ENCODE peak calls at places on chromosomes 13 and 19, in ten cellular contexts. M is esophagus squamous epithelium, G is K562, N is ovary, L is cardiac muscle cell, U is uterus, D is GM12865, P is bronchial epithelial cell, V is colonic mucosa, H is heart left ventricle. J is an unnamed sample.

GRCh38 chr13:98397861-98398260 is 179.0 kb downstream of the STK24 start:
- DNase-seq in M (no peak), G (no peak), N (no peak), L (no peak), U (no peak), D (no peak), P (no peak), V (no peak), H (no peak), J (no peak)

GRCh38 chr13:45105895-45106294 is 14.4 kb upstream of the GTF2F2 start:
- DNase-seq in M (no peak), G (no peak), N (no peak), L (no peak), U (no peak), D (no peak), P (peak), V (no peak), H (no peak), J (no peak)

GRCh38 chr13:47890146-47890814 is 110.8 kb downstream of the SUCLA2 start:
- DNase-seq in M (no peak), G (no peak), N (no peak), L (peak), U (no peak), D (no peak), P (no peak), V (no peak), H (no peak), J (no peak)

GRCh38 chr13:21625366-21625765 is 21.4 kb upstream of the MICU2 start:
- DNase-seq in M (no peak), G (peak), N (no peak), L (peak), U (no peak), D (peak), P (peak), V (peak), H (no peak), J (no peak)

GRCh38 chr19:1082165-1082927 is 12.8 kb downstream of the POLR2E start:
- DNase-seq in M (no peak), G (peak), N (peak), L (no peak), U (no peak), D (peak), P (peak), V (peak), H (peak), J (no peak)

GRCh38 chr13:51861728-51862300 is at the start of gene CCDC70:
- DNase-seq in M (no peak), G (peak), N (no peak), L (peak), U (no peak), D (no peak), P (peak), V (no peak), H (no peak), J (no peak)

GRCh38 chr13:28533441-28534166 is 38.7 kb upstream of the FLT1 start:
- DNase-seq in M (no peak), G (no peak), N (no peak), L (no peak), U (no peak), D (no peak), P (no peak), V (no peak), H (no peak), J (no peak)

GRCh38 chr13:99256709-99257108 is 1.5 kb downstream of the GPR18 start:
- DNase-seq in M (no peak), G (no peak), N (no peak), L (peak), U (no peak), D (no peak), P (no peak), V (no peak), H (no peak), J (no peak)

GRCh38 chr13:94308808-94309207 is 170.7 kb downstream of the DCT start:
- DNase-seq in M (no peak), G (no peak), N (no peak), L (no peak), U (no peak), D (no peak), P (no peak), V (no peak), H (no peak), J (no peak)

GRCh38 chr13:39051157-39051556 is 12.9 kb downstream of the NHLRC3 start:
- DNase-seq in M (no peak), G (peak), N (no peak), L (peak), U (no peak), D (peak), P (peak), V (no peak), H (no peak), J (no peak)

GRCh38 chr19:42129399-42130253 is 2.6 kb downstream of the POU2F2 start:
- DNase-seq in M (no peak), G (no peak), N (no peak), L (peak), U (no peak), D (peak), P (peak), V (peak), H (peak), J (peak)

GRCh38 chr19:7842661-7843294 is 12.8 kb downstream of the EVI5L start:
- DNase-seq in M (no peak), G (no peak), N (no peak), L (no peak), U (no peak), D (no peak), P (no peak), V (no peak), H (no peak), J (no peak)

GRCh38 chr13:97280478-97280877 is 58.3 kb downstream of the MBNL2 start:
- DNase-seq in M (no peak), G (no peak), N (no peak), L (no peak), U (no peak), D (no peak), P (no peak), V (no peak), H (no peak), J (no peak)

GRCh38 chr13:39405107-39405506 is 197.9 kb downstream of the LHFPL6 start:
- DNase-seq in M (no peak), G (no peak), N (no peak), L (no peak), U (no peak), D (no peak), P (no peak), V (no peak), H (no peak), J (no peak)

GRCh38 chr19:6260912-6261636 is 18.7 kb downstream of the MLLT1 start:
- DNase-seq in M (no peak), G (peak), N (peak), L (no peak), U (no peak), D (no peak), P (no peak), V (no peak), H (no peak), J (no peak)

GRCh38 chr13:28347456-28348371 is 147.2 kb downstream of the FLT1 start:
- DNase-seq in M (no peak), G (peak), N (no peak), L (no peak), U (no peak), D (no peak), P (no peak), V (no peak), H (no peak), J (no peak)

GRCh38 chr19:38657633-38658222 is 10.3 kb downstream of the ACTN4 start:
- DNase-seq in M (no peak), G (no peak), N (no peak), L (no peak), U (no peak), D (no peak), P (peak), V (no peak), H (no peak), J (no peak)

GRCh38 chr19:49676136-49676689 is 858 bp upstream of the PRMT1 start:
- DNase-seq in M (no peak), G (peak), N (peak), L (peak), U (peak), D (peak), P (peak), V (peak), H (peak), J (peak)

GRCh38 chr13:111330211-111330610 is 9.8 kb downstream of the TEX29 start:
- DNase-seq in M (no peak), G (no peak), N (no peak), L (no peak), U (no peak), D (no peak), P (no peak), V (no peak), H (no peak), J (no peak)

GRCh38 chr13:113855931-113856715 is 7.8 kb downstream of the GAS6 start:
- DNase-seq in M (no peak), G (no peak), N (peak), L (no peak), U (peak), D (no peak), P (no peak), V (no peak), H (peak), J (no peak)

GRCh38 chr13:40570930-40571329 is 95.5 kb downstream of the FOXO1 start:
- DNase-seq in M (no peak), G (no peak), N (no peak), L (no peak), U (no peak), D (no peak), P (no peak), V (no peak), H (no peak), J (no peak)
- H3K4me3 ChIP-seq in M (no peak), G (no peak), N (no peak), L (no peak), U (no peak), D (no peak), P (no peak), V (no peak), H (no peak), J (no peak)

GRCh38 chr19:40300668-40301067 is 15.5 kb upstream of the AKT2 start:
- DNase-seq in M (no peak), G (no peak), N (no peak), L (no peak), U (no peak), D (no peak), P (no peak), V (no peak), H (no peak), J (no peak)
- TF ChIP-seq CTCF in M (no peak), G (no peak), N (no peak), L (no peak), U (no peak), D (no peak), P (no peak), V (no peak), H (no peak), J (no peak)

GRCh38 chr19:15551183-15552004 is 43.1 kb downstream of the CYP4F22 start:
- DNase-seq in M (no peak), G (peak), N (peak), L (peak), U (peak), D (peak), P (no peak), V (peak), H (no peak), J (no peak)

GRCh38 chr19:15557223-15557622 is 48.9 kb downstream of the CYP4F22 start:
- DNase-seq in M (no peak), G (no peak), N (no peak), L (no peak), U (no peak), D (no peak), P (no peak), V (no peak), H (no peak), J (no peak)

GRCh38 chr19:15550847-15551182 is 42.5 kb downstream of the CYP4F22 start:
- DNase-seq in M (no peak), G (peak), N (no peak), L (peak), U (no peak), D (no peak), P (no peak), V (no peak), H (no peak), J (no peak)

GRCh38 chr19:15556634-15557181 is 48.4 kb downstream of the CYP4F22 start:
- DNase-seq in M (no peak), G (no peak), N (no peak), L (no peak), U (no peak), D (no peak), P (no peak), V (no peak), H (no peak), J (no peak)

GRCh38 chr19:15555759-15556633 is 47.7 kb downstream of the CYP4F22 start:
- DNase-seq in M (peak), G (peak), N (peak), L (peak), U (peak), D (peak), P (peak), V (peak), H (peak), J (peak)
- H3K4me3 ChIP-seq in M (peak), G (peak), N (peak), L (no peak), U (no peak), D (peak), P (no peak), V (peak), H (no peak), J (peak)

GRCh38 chr19:11964496-11964857 is 363 bp upstream of the ZNF763 start:
- DNase-seq in M (no peak), G (no peak), N (peak), L (no peak), U (no peak), D (no peak), P (no peak), V (no peak), H (peak), J (no peak)
- TF ChIP-seq CTCF in M (no peak), G (no peak), N (no peak), L (peak), U (peak), D (no peak), P (peak), V (no peak), H (peak), J (no peak)

GRCh38 chr13:109973279-109973678 is 186.9 kb upstream of the IRS2 start:
- DNase-seq in M (no peak), G (no peak), N (no peak), L (no peak), U (no peak), D (no peak), P (no peak), V (no peak), H (no peak), J (no peak)
- H3K4me3 ChIP-seq in M (no peak), G (no peak), N (no peak), L (no peak), U (no peak), D (no peak), P (no peak), V (no peak), H (no peak), J (no peak)

GRCh38 chr19:51096473-51097165 is 11.6 kb downstream of the CTU1 start:
- DNase-seq in M (no peak), G (no peak), N (no peak), L (no peak), U (no peak), D (no peak), P (no peak), V (no peak), H (no peak), J (no peak)
- TF ChIP-seq CTCF in M (peak), G (peak), N (no peak), L (peak), U (peak), D (peak), P (peak), V (no peak), H (no peak), J (peak)

GRCh38 chr13:78610381-78610883 is 7.1 kb upstream of the POU4F1 start:
- DNase-seq in M (no peak), G (no peak), N (no peak), L (peak), U (no peak), D (no peak), P (peak), V (no peak), H (no peak), J (no peak)

GRCh38 chr13:78608254-78608704 is 4.9 kb upstream of the POU4F1 start:
- DNase-seq in M (no peak), G (no peak), N (no peak), L (no peak), U (no peak), D (no peak), P (no peak), V (no peak), H (no peak), J (no peak)

GRCh38 chr13:78609464-78610205 is 6.3 kb upstream of the POU4F1 start:
- DNase-seq in M (no peak), G (no peak), N (no peak), L (no peak), U (peak), D (no peak), P (no peak), V (no peak), H (no peak), J (no peak)

GRCh38 chr13:78607409-78608253 is 4.3 kb upstream of the POU4F1 start:
- DNase-seq in M (no peak), G (no peak), N (no peak), L (no peak), U (no peak), D (no peak), P (no peak), V (no peak), H (no peak), J (no peak)

DNA sequence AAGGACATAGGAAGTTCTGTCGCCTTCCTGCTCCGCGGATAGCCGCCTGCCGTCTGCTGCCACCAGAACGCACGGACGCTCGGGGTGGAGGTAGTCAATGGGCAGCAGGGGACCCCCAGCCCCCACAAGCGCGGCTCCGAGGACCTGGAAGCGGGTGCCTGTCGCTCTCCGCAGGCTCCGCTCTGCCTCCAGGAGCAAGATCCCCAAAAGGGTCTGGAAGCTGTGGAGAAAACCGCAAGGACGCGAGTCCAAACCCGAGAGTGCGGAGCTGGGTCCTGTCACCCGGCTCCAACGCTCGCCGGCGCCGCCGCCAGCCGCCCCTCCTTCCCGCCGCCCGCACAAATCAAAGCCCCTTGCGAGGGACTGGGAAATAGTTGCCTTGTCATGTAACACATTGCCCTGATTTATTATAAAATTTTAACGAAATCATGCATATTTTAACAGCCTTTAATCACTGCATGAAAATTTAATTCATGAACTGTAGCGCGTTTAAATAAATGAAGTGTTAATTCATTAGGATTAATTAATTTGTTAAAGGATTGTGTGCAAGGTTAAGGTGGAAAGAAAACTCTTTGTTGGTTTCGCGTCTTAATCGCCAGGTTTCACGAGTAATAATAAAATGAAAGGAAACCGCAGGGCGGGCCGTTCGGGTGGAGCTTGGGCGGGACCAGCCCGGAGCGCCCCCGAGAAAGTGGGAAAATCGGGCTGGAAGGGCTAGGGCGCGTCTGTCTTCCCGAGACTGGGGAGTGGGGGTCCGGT is 5.5 kb upstream of the POU4F1 start:
- DNase-seq in M (no peak), G (no peak), N (no peak), L (no peak), U (no peak), D (no peak), P (no peak), V (no peak), H (no peak), J (no peak)
- H3K4me3 ChIP-seq in M (peak), G (no peak), N (peak), L (peak), U (peak), D (peak), P (peak), V (peak), H (peak), J (peak)

GRCh38 chr19:18831524-18832330 is at the start of gene UPF1:
- DNase-seq in M (peak), G (peak), N (peak), L (peak), U (peak), D (peak), P (peak), V (peak), H (peak), J (peak)
- TF ChIP-seq CTCF in M (no peak), G (no peak), N (peak), L (no peak), U (peak), D (peak), P (peak), V (no peak), H (peak), J (no peak)

GRCh38 chr19:34962281-34962944 is 1.6 kb downstream of the ZNF792 start:
- DNase-seq in M (no peak), G (peak), N (no peak), L (peak), U (no peak), D (no peak), P (no peak), V (peak), H (no peak), J (no peak)
- H3K4me3 ChIP-seq in M (peak), G (peak), N (no peak), L (peak), U (peak), D (peak), P (no peak), V (peak), H (peak), J (peak)

J was measured in GM12864.